ENCODE peak calls at places on chromosomes 4 and X, in seven cellular contexts. S is A549, I is GM12878, D is GM23338, L is K562, K is Panc1, Q is HepG2. A is an unnamed sample.

GRCh38 chr4:76588268-76588667 is 153.2 kb downstream of the SHROOM3 start:
- DNase-seq in S (no peak), I (no peak), D (peak; percentile 52), L (no peak), K (no peak), Q (no peak), A (no peak)

GRCh38 chrX:19774905-19775304 is 112.5 kb downstream of the SH3KBP1 start:
- DNase-seq in S (no peak), I (no peak), D (no peak), L (no peak), K (no peak), Q (no peak), A (no peak)

GRCh38 chr4:172134536-172134935 is 321.3 kb downstream of the GALNTL6 start:
- DNase-seq in S (no peak), I (no peak), D (no peak), L (no peak), K (no peak), Q (no peak), A (no peak)

GRCh38 chr4:62896721-62897120 is 1512.5 kb downstream of the TECRL start:
- DNase-seq in S (no peak), I (no peak), D (no peak), L (no peak), K (no peak), Q (no peak), A (no peak)

GRCh38 chrX:129981752-129982299 is 609 bp upstream of the BCORL1 start:
- DNase-seq in S (no peak), I (no peak), D (no peak), L (peak; percentile 53), K (no peak), Q (no peak), A (no peak)

GRCh38 chrX:45309096-45309495 is 108.4 kb upstream of the DIPK2B start:
- DNase-seq in S (no peak), I (no peak), D (no peak), L (no peak), K (no peak), Q (no peak), A (no peak)

GRCh38 chrX:22389544-22390243 is 117.0 kb downstream of the CBLL2 start:
- DNase-seq in S (no peak), I (no peak), D (no peak), L (no peak), K (no peak), Q (no peak), A (no peak)

GRCh38 chrX:70262952-70263567 is 3.1 kb upstream of the P2RY4 start:
- DNase-seq in S (peak; percentile 42), I (no peak), D (peak; percentile 75), L (peak; percentile 51), K (peak; percentile 22), Q (peak; percentile 23), A (peak; percentile 30)

GRCh38 chr4:14877246-14878220 is 124.7 kb upstream of the CPEB2 start:
- DNase-seq in S (no peak), I (no peak), D (no peak), L (no peak), K (no peak), Q (no peak), A (peak; percentile 92)

GRCh38 chr4:145352438-145353145 is 129.1 kb upstream of the SMAD1 start:
- DNase-seq in S (no peak), I (no peak), D (no peak), L (no peak), K (no peak), Q (no peak), A (no peak)

GRCh38 chrX:15619053-15619772 is 18.5 kb upstream of the ACE2 start:
- DNase-seq in S (peak; percentile 1), I (no peak), D (no peak), L (no peak), K (no peak), Q (no peak), A (no peak)

GRCh38 chr4:3317011-3317655 is 24.3 kb downstream of the RGS12 start:
- DNase-seq in S (no peak), I (no peak), D (no peak), L (no peak), K (no peak), Q (no peak), A (no peak)

GRCh38 chr4:147933316-147933715 is 201.4 kb downstream of the ARHGAP10 start:
- DNase-seq in S (no peak), I (no peak), D (peak; percentile 34), L (no peak), K (no peak), Q (no peak), A (no peak)

GRCh38 chr4:151227731-151228130 is 49.2 kb upstream of the PRSS48 start:
- DNase-seq in S (no peak), I (no peak), D (no peak), L (no peak), K (peak; percentile 4), Q (no peak), A (no peak)

GRCh38 chr4:31104596-31104995 is 384.4 kb downstream of the PCDH7 start:
- DNase-seq in S (no peak), I (no peak), D (no peak), L (no peak), K (no peak), Q (no peak), A (no peak)

GRCh38 chr4:74752798-74753197 is 41.5 kb downstream of the BTC start:
- DNase-seq in S (no peak), I (no peak), D (no peak), L (no peak), K (no peak), Q (no peak), A (no peak)
- TF ChIP-seq REST in S (no peak), I (no peak), D (no peak), L (no peak), K (no peak), Q (no peak), A (no peak)

DNA sequence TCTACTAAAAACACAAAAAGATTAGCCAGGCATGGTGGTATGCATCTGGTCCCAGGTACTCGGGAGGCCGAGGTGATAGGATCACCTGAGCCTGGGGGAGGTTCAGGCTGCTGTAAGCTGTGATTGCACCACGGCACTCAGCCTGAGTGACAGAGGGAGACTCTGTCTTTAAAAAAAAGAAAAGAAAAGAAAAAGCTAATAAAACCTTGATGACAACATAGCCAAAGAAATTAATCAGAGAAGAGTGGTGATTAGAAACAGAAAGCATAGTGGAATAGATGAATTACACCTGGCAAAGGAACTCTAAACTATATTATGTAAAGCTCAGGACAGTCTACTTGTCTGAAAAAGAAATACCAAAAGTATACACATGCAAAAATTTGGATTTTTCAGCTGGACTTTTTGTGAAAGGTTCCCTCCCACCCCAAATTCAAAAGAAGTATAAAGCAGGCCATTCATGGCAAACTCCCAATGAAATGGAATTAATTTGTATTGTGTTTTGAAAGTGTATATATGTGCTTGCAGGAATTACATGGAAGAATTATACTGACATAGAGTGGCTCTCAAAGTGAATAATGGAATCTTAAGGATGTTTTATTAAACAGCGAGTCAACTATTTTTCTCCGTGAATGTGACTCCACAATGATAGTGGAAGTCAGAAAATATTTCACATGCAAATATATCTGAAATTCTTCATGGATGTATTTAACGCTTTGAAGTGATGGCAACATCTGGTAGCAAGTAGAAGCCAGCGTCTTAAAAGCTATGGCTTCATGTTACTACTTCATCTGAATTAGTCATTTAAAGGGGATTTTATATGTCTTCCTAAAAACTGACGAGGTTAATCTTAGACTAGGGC is 22.1 kb downstream of the PLS3 start:
- DNase-seq in S (no peak), I (no peak), D (peak; percentile 49), L (no peak), K (no peak), Q (no peak), A (no peak)
- TF ChIP-seq REST in S (no peak), I (no peak), D (no peak), L (no peak), K (no peak), Q (no peak), A (no peak)

DNA sequence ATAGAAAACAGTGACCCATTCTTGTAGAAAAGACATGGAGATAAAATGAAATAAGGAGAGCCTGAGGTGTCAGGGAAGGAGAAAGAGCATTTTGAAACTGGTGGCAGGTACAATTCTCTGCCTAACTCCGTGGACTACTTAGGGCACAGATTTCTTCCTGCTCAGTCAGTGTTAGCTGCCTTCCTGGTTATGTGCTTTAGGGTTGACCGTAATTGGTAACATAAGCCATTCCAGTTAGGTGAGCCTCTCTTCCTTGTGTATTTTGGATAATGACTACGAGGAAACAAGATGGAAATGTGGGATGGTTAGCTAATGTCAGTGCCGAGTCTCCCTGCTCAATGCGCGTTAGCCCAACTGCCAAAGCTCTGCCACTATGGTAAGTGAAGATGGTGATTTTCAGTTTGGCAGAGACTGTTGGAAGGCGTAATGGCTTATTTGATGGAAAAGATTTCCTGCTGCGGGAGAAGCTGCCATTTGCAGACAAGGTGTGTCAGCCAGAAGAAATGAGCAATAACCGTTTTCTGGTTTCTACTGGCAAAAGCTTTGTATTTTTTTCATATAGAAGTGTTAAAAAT is 174.1 kb downstream of the CBR4 start:
- DNase-seq in S (no peak), I (no peak), D (no peak), L (no peak), K (no peak), Q (no peak), A (no peak)
- TF ChIP-seq REST in S (no peak), I (no peak), D (no peak), L (no peak), K (no peak), Q (no peak), A (no peak)

GRCh38 chrX:131816551-131817136 is 206.5 kb upstream of the STK26 start:
- DNase-seq in S (no peak), I (peak; percentile 90), D (no peak), L (no peak), K (no peak), Q (no peak), A (peak; percentile 82)
- TF ChIP-seq REST in S (no peak), I (no peak), D (no peak), L (no peak), K (no peak), Q (no peak), A (no peak)

GRCh38 chrX:470686-471085 is 84.0 kb upstream of the PPP2R3B start:
- DNase-seq in S (no peak), I (no peak), D (no peak), L (no peak), K (no peak), Q (no peak), A (no peak)
- TF ChIP-seq REST in S (no peak), I (no peak), D (no peak), L (no peak), K (no peak), Q (no peak), A (no peak)

GRCh38 chr4:80201326-80202151 is 4.2 kb downstream of the PRDM8 start:
- DNase-seq in S (no peak), I (no peak), D (peak; percentile 59), L (no peak), K (no peak), Q (no peak), A (peak; percentile 73)
- TF ChIP-seq REST in S (no peak), I (no peak), D (no peak), L (no peak), K (no peak), Q (no peak), A (no peak)

A was measured in HL-60.